ENCODE peak calls at places on chromosome 11, in ten cellular contexts. One of them, this sample, is unnamed.

GRCh38 chr11:12496181-12497025 is 119.0 kb downstream of the PARVA start:
- DNase-seq in GM13977: no peak
- DNase-seq in stimulated activated CD8-positive, alpha-beta memory T cell treated with anti-CD3 and anti-CD28 coated beads, Interleukin-4, amount 100 ng/mL, for 24 hours: no peak
- DNase-seq in GM23248: no peak
- DNase-seq in mucosa of gallbladder: no peak
- DNase-seq in activated naive CD8-positive, alpha-beta T cell treated with anti-CD3 and anti-CD28 coated beads, Interleukin-2, amount 50 U/mL, for 24 hours: no peak
- DNase-seq in sciatic nerve: no peak
- DNase-seq in stimulated activated CD4-positive, alpha-beta T cell treated with anti-CD3 and anti-CD28 coated beads, Interleukin-1b, Interleukin-23, amount 100 ng/mL, for 24 hours: no peak
- DNase-seq in iris pigment epithelial cell: no peak
- DNase-seq in kidney glomerular epithelial cell: no peak
- DNase-seq in this sample: no peak

GRCh38 chr11:126654886-126655806 is 299.7 kb downstream of the ST3GAL4 start:
- DNase-seq in GM13977: no peak
- DNase-seq in stimulated activated CD8-positive, alpha-beta memory T cell treated with anti-CD3 and anti-CD28 coated beads, Interleukin-4, amount 100 ng/mL, for 24 hours: no peak
- DNase-seq in GM23248: no peak
- DNase-seq in mucosa of gallbladder: no peak
- DNase-seq in activated naive CD8-positive, alpha-beta T cell treated with anti-CD3 and anti-CD28 coated beads, Interleukin-2, amount 50 U/mL, for 24 hours: no peak
- DNase-seq in sciatic nerve: no peak
- DNase-seq in stimulated activated CD4-positive, alpha-beta T cell treated with anti-CD3 and anti-CD28 coated beads, Interleukin-1b, Interleukin-23, amount 100 ng/mL, for 24 hours: no peak
- DNase-seq in iris pigment epithelial cell: no peak
- DNase-seq in kidney glomerular epithelial cell: no peak
- DNase-seq in this sample: no peak

GRCh38 chr11:122045181-122045586 is 70.8 kb downstream of the BLID start:
- DNase-seq in GM13977: no peak
- DNase-seq in stimulated activated CD8-positive, alpha-beta memory T cell treated with anti-CD3 and anti-CD28 coated beads, Interleukin-4, amount 100 ng/mL, for 24 hours: no peak
- DNase-seq in GM23248: peak; percentile 85
- DNase-seq in mucosa of gallbladder: no peak
- DNase-seq in activated naive CD8-positive, alpha-beta T cell treated with anti-CD3 and anti-CD28 coated beads, Interleukin-2, amount 50 U/mL, for 24 hours: no peak
- DNase-seq in sciatic nerve: no peak
- DNase-seq in stimulated activated CD4-positive, alpha-beta T cell treated with anti-CD3 and anti-CD28 coated beads, Interleukin-1b, Interleukin-23, amount 100 ng/mL, for 24 hours: no peak
- DNase-seq in iris pigment epithelial cell: peak; percentile 90
- DNase-seq in kidney glomerular epithelial cell: peak; percentile 31
- DNase-seq in this sample: no peak

GRCh38 chr11:6618117-6619020 is 853 bp downstream of the TPP1 start:
- DNase-seq in GM13977: no peak
- DNase-seq in stimulated activated CD8-positive, alpha-beta memory T cell treated with anti-CD3 and anti-CD28 coated beads, Interleukin-4, amount 100 ng/mL, for 24 hours: peak; percentile 43
- DNase-seq in GM23248: peak; percentile 90
- DNase-seq in mucosa of gallbladder: peak; percentile 33
- DNase-seq in activated naive CD8-positive, alpha-beta T cell treated with anti-CD3 and anti-CD28 coated beads, Interleukin-2, amount 50 U/mL, for 24 hours: peak; percentile 50
- DNase-seq in sciatic nerve: no peak
- DNase-seq in stimulated activated CD4-positive, alpha-beta T cell treated with anti-CD3 and anti-CD28 coated beads, Interleukin-1b, Interleukin-23, amount 100 ng/mL, for 24 hours: peak; percentile 51
- DNase-seq in iris pigment epithelial cell: peak; percentile 89
- DNase-seq in kidney glomerular epithelial cell: peak; percentile 14
- DNase-seq in this sample: peak; percentile 95

GRCh38 chr11:2222479-2222878 is 47.9 kb downstream of the ASCL2 start:
- DNase-seq in GM13977: no peak
- DNase-seq in stimulated activated CD8-positive, alpha-beta memory T cell treated with anti-CD3 and anti-CD28 coated beads, Interleukin-4, amount 100 ng/mL, for 24 hours: no peak
- DNase-seq in GM23248: no peak
- DNase-seq in mucosa of gallbladder: no peak
- DNase-seq in activated naive CD8-positive, alpha-beta T cell treated with anti-CD3 and anti-CD28 coated beads, Interleukin-2, amount 50 U/mL, for 24 hours: no peak
- DNase-seq in sciatic nerve: no peak
- DNase-seq in stimulated activated CD4-positive, alpha-beta T cell treated with anti-CD3 and anti-CD28 coated beads, Interleukin-1b, Interleukin-23, amount 100 ng/mL, for 24 hours: no peak
- DNase-seq in iris pigment epithelial cell: no peak
- DNase-seq in kidney glomerular epithelial cell: no peak
- DNase-seq in this sample: no peak

GRCh38 chr11:36300651-36301050 is 4.6 kb downstream of the PRR5L start:
- DNase-seq in GM13977: no peak
- DNase-seq in stimulated activated CD8-positive, alpha-beta memory T cell treated with anti-CD3 and anti-CD28 coated beads, Interleukin-4, amount 100 ng/mL, for 24 hours: no peak
- DNase-seq in GM23248: peak; percentile 50
- DNase-seq in mucosa of gallbladder: peak; percentile 80
- DNase-seq in activated naive CD8-positive, alpha-beta T cell treated with anti-CD3 and anti-CD28 coated beads, Interleukin-2, amount 50 U/mL, for 24 hours: no peak
- DNase-seq in sciatic nerve: peak; percentile 67
- DNase-seq in stimulated activated CD4-positive, alpha-beta T cell treated with anti-CD3 and anti-CD28 coated beads, Interleukin-1b, Interleukin-23, amount 100 ng/mL, for 24 hours: no peak
- DNase-seq in iris pigment epithelial cell: peak; percentile 48
- DNase-seq in kidney glomerular epithelial cell: no peak
- DNase-seq in this sample: no peak

GRCh38 chr11:80146231-80146630 is 705.4 kb upstream of the TENM4 start:
- DNase-seq in GM13977: no peak
- DNase-seq in stimulated activated CD8-positive, alpha-beta memory T cell treated with anti-CD3 and anti-CD28 coated beads, Interleukin-4, amount 100 ng/mL, for 24 hours: no peak
- DNase-seq in GM23248: no peak
- DNase-seq in mucosa of gallbladder: no peak
- DNase-seq in activated naive CD8-positive, alpha-beta T cell treated with anti-CD3 and anti-CD28 coated beads, Interleukin-2, amount 50 U/mL, for 24 hours: no peak
- DNase-seq in sciatic nerve: no peak
- DNase-seq in stimulated activated CD4-positive, alpha-beta T cell treated with anti-CD3 and anti-CD28 coated beads, Interleukin-1b, Interleukin-23, amount 100 ng/mL, for 24 hours: no peak
- DNase-seq in iris pigment epithelial cell: no peak
- DNase-seq in kidney glomerular epithelial cell: peak; percentile 96
- DNase-seq in this sample: no peak

GRCh38 chr11:110301032-110301431 is 4.6 kb upstream of the RDX start:
- DNase-seq in GM13977: no peak
- DNase-seq in stimulated activated CD8-positive, alpha-beta memory T cell treated with anti-CD3 and anti-CD28 coated beads, Interleukin-4, amount 100 ng/mL, for 24 hours: no peak
- DNase-seq in GM23248: no peak
- DNase-seq in mucosa of gallbladder: no peak
- DNase-seq in activated naive CD8-positive, alpha-beta T cell treated with anti-CD3 and anti-CD28 coated beads, Interleukin-2, amount 50 U/mL, for 24 hours: no peak
- DNase-seq in sciatic nerve: no peak
- DNase-seq in stimulated activated CD4-positive, alpha-beta T cell treated with anti-CD3 and anti-CD28 coated beads, Interleukin-1b, Interleukin-23, amount 100 ng/mL, for 24 hours: no peak
- DNase-seq in iris pigment epithelial cell: no peak
- DNase-seq in kidney glomerular epithelial cell: no peak
- DNase-seq in this sample: no peak

GRCh38 chr11:117992136-117992535 is 5.9 kb downstream of the IL10RA start:
- DNase-seq in GM13977: no peak
- DNase-seq in stimulated activated CD8-positive, alpha-beta memory T cell treated with anti-CD3 and anti-CD28 coated beads, Interleukin-4, amount 100 ng/mL, for 24 hours: no peak
- DNase-seq in GM23248: no peak
- DNase-seq in mucosa of gallbladder: no peak
- DNase-seq in activated naive CD8-positive, alpha-beta T cell treated with anti-CD3 and anti-CD28 coated beads, Interleukin-2, amount 50 U/mL, for 24 hours: no peak
- DNase-seq in sciatic nerve: no peak
- DNase-seq in stimulated activated CD4-positive, alpha-beta T cell treated with anti-CD3 and anti-CD28 coated beads, Interleukin-1b, Interleukin-23, amount 100 ng/mL, for 24 hours: no peak
- DNase-seq in iris pigment epithelial cell: no peak
- DNase-seq in kidney glomerular epithelial cell: no peak
- DNase-seq in this sample: no peak

GRCh38 chr11:107224836-107225235 is 206.6 kb upstream of the GUCY1A2 start:
- DNase-seq in GM13977: no peak
- DNase-seq in stimulated activated CD8-positive, alpha-beta memory T cell treated with anti-CD3 and anti-CD28 coated beads, Interleukin-4, amount 100 ng/mL, for 24 hours: no peak
- DNase-seq in GM23248: no peak
- DNase-seq in mucosa of gallbladder: no peak
- DNase-seq in activated naive CD8-positive, alpha-beta T cell treated with anti-CD3 and anti-CD28 coated beads, Interleukin-2, amount 50 U/mL, for 24 hours: no peak
- DNase-seq in sciatic nerve: no peak
- DNase-seq in stimulated activated CD4-positive, alpha-beta T cell treated with anti-CD3 and anti-CD28 coated beads, Interleukin-1b, Interleukin-23, amount 100 ng/mL, for 24 hours: no peak
- DNase-seq in iris pigment epithelial cell: no peak
- DNase-seq in kidney glomerular epithelial cell: no peak
- DNase-seq in this sample: no peak

GRCh38 chr11:95923730-95924413 is at the start of gene MTMR2:
- DNase-seq in GM13977: peak; percentile 84
- DNase-seq in stimulated activated CD8-positive, alpha-beta memory T cell treated with anti-CD3 and anti-CD28 coated beads, Interleukin-4, amount 100 ng/mL, for 24 hours: peak; percentile 47
- DNase-seq in GM23248: peak; percentile 89
- DNase-seq in mucosa of gallbladder: peak; percentile 74
- DNase-seq in activated naive CD8-positive, alpha-beta T cell treated with anti-CD3 and anti-CD28 coated beads, Interleukin-2, amount 50 U/mL, for 24 hours: peak; percentile 74
- DNase-seq in sciatic nerve: peak; percentile 86
- DNase-seq in stimulated activated CD4-positive, alpha-beta T cell treated with anti-CD3 and anti-CD28 coated beads, Interleukin-1b, Interleukin-23, amount 100 ng/mL, for 24 hours: peak; percentile 33
- DNase-seq in iris pigment epithelial cell: peak; percentile 70
- DNase-seq in kidney glomerular epithelial cell: peak; percentile 64
- DNase-seq in this sample: peak; percentile 54

GRCh38 chr11:65493367-65494176 is 5.3 kb upstream of the MALAT1 start:
- DNase-seq in GM13977: no peak
- DNase-seq in stimulated activated CD8-positive, alpha-beta memory T cell treated with anti-CD3 and anti-CD28 coated beads, Interleukin-4, amount 100 ng/mL, for 24 hours: no peak
- DNase-seq in GM23248: peak; percentile 99
- DNase-seq in mucosa of gallbladder: peak; percentile 82
- DNase-seq in activated naive CD8-positive, alpha-beta T cell treated with anti-CD3 and anti-CD28 coated beads, Interleukin-2, amount 50 U/mL, for 24 hours: no peak
- DNase-seq in sciatic nerve: peak; percentile 85
- DNase-seq in stimulated activated CD4-positive, alpha-beta T cell treated with anti-CD3 and anti-CD28 coated beads, Interleukin-1b, Interleukin-23, amount 100 ng/mL, for 24 hours: no peak
- DNase-seq in iris pigment epithelial cell: peak; percentile 99
- DNase-seq in kidney glomerular epithelial cell: no peak
- DNase-seq in this sample: no peak

GRCh38 chr11:95566151-95566670 is 223.4 kb downstream of the FAM76B start:
- DNase-seq in GM13977: no peak
- DNase-seq in stimulated activated CD8-positive, alpha-beta memory T cell treated with anti-CD3 and anti-CD28 coated beads, Interleukin-4, amount 100 ng/mL, for 24 hours: no peak
- DNase-seq in GM23248: no peak
- DNase-seq in mucosa of gallbladder: no peak
- DNase-seq in activated naive CD8-positive, alpha-beta T cell treated with anti-CD3 and anti-CD28 coated beads, Interleukin-2, amount 50 U/mL, for 24 hours: no peak
- DNase-seq in sciatic nerve: no peak
- DNase-seq in stimulated activated CD4-positive, alpha-beta T cell treated with anti-CD3 and anti-CD28 coated beads, Interleukin-1b, Interleukin-23, amount 100 ng/mL, for 24 hours: no peak
- DNase-seq in iris pigment epithelial cell: peak; percentile 6
- DNase-seq in kidney glomerular epithelial cell: no peak
- DNase-seq in this sample: no peak

This sample was measured in HL-60.